ENCODE peak calls at places on chromosomes 11 and 22, in six cellular contexts. U is HepG2; X is stimulated activated CD4-positive, alpha-beta T cell treated with anti-CD3 and anti-CD28 coated beads, Interleukin-12 subunit alpha, Interleukin-12 subunit beta, amount 100 ng/mL, for 48 hours; K is thyroid gland; E is A549; T is EL. N is an unnamed sample.

GRCh38 chr11:101914349-101914736 is 467 bp upstream of the CEP126 start:
- DNase-seq in T (peak; percentile 41), K (no peak), U (no peak), E (no peak), X (no peak), N (no peak)

GRCh38 chr11:129750343-129751292 is 65.0 kb upstream of the TMEM45B start:
- DNase-seq in K (peak; percentile 85), E (peak; percentile 79), X (peak; percentile 74), T (peak; percentile 59), U (peak; percentile 56), N (peak; percentile 53)

GRCh38 chr22:20465759-20466077 is 28.1 kb upstream of the SCARF2 start:
- DNase-seq in X (no peak), U (no peak), K (no peak), E (no peak), T (no peak), N (no peak)

GRCh38 chr11:13114566-13115465 is 105.7 kb downstream of the RASSF10 start:
- DNase-seq in K (peak; percentile 58), E (peak; percentile 63), U (peak; percentile 94), X (no peak), T (peak; percentile 12), N (no peak)

GRCh38 chr11:47105541-47105940 is 71.1 kb downstream of the ARFGAP2 start:
- DNase-seq in K (no peak), T (no peak), X (no peak), E (no peak), U (no peak), N (no peak)

GRCh38 chr11:78350646-78351165 is 66.9 kb downstream of the GAB2 start:
- DNase-seq in U (no peak), E (no peak), T (peak; percentile 37), X (no peak), K (peak; percentile 15), N (no peak)

GRCh38 chr11:122159173-122159701 is 43.2 kb upstream of the BLID start:
- DNase-seq in X (no peak), U (no peak), K (peak; percentile 46), E (peak; percentile 23), T (peak; percentile 78), N (no peak)

GRCh38 chr11:128891410-128891861 is 280 bp downstream of the KCNJ5 start:
- DNase-seq in X (no peak), K (no peak), T (no peak), U (no peak), E (no peak), N (no peak)

GRCh38 chr11:100785148-100785983 is 98.3 kb downstream of the ARHGAP42 start:
- DNase-seq in K (no peak), E (peak; percentile 29), T (no peak), U (peak; percentile 27), X (no peak), N (no peak)

GRCh38 chr11:90434858-90435257 is 212.0 kb upstream of the CHORDC1 start:
- DNase-seq in K (peak; percentile 17), T (no peak), U (peak; percentile 35), E (peak; percentile 30), X (no peak), N (no peak)

GRCh38 chr11:64803846-64804345 is 882 bp upstream of the MAP4K2 start:
- DNase-seq in K (no peak), T (no peak), U (no peak), X (no peak), E (no peak), N (no peak)

GRCh38 chr11:121236115-121237001 is 56.2 kb upstream of the SC5D start:
- DNase-seq in T (peak; percentile 35), X (no peak), K (no peak), E (no peak), U (no peak), N (no peak)

GRCh38 chr11:69360606-69361005 is 66.7 kb downstream of the MYEOV start:
- DNase-seq in K (no peak), T (no peak), E (no peak), X (no peak), U (no peak), N (no peak)

GRCh38 chr11:130650456-130651068 is 202.1 kb downstream of the ADAMTS15 start:
- DNase-seq in X (no peak), E (no peak), T (no peak), K (no peak), U (no peak), N (no peak)

GRCh38 chr11:7019500-7020182 is 505 bp downstream of the ZNF214 start:
- DNase-seq in E (no peak), U (no peak), X (no peak), T (peak; percentile 44), K (peak; percentile 32), N (no peak)

GRCh38 chr11:762421-763072 is 14.7 kb downstream of the GATD1 start:
- DNase-seq in K (no peak), U (no peak), E (peak; percentile 71), X (no peak), T (peak; percentile 96), N (no peak)

GRCh38 chr11:97743205-97743742 is 1277.5 kb upstream of the CNTN5 start:
- DNase-seq in X (no peak), T (no peak), K (no peak), U (no peak), E (peak; percentile 1), N (no peak)

GRCh38 chr11:102313225-102313940 is 3.9 kb upstream of the BIRC3 start:
- DNase-seq in T (no peak), E (peak; percentile 8), U (no peak), X (no peak), K (no peak), N (no peak)

GRCh38 chr11:17263803-17264202 is 12.7 kb upstream of the NUCB2 start:
- DNase-seq in X (no peak), K (no peak), U (no peak), E (no peak), T (peak; percentile 59), N (no peak)

GRCh38 chr22:30830907-30831306 is 136.2 kb downstream of the OSBP2 start:
- DNase-seq in U (no peak), T (peak; percentile 97), K (peak; percentile 36), X (no peak), E (peak; percentile 96), N (no peak)

GRCh38 chr22:44281706-44282637 is 30.8 kb downstream of the SHISAL1 start:
- DNase-seq in T (no peak), K (no peak), E (no peak), X (no peak), U (no peak), N (no peak)

GRCh38 chr11:111229604-111230003 is 15.9 kb upstream of the POU2AF2 start:
- DNase-seq in X (no peak), T (no peak), K (no peak), E (no peak), U (no peak), N (no peak)

GRCh38 chr22:46592390-46592872 is 27.8 kb upstream of the GRAMD4 start:
- DNase-seq in K (peak; percentile 46), T (peak; percentile 71), E (no peak), U (no peak), X (peak; percentile 48), N (peak; percentile 71)

GRCh38 chr11:61310749-61311148 is 15.6 kb upstream of the VWCE start:
- DNase-seq in T (no peak), U (no peak), E (no peak), K (no peak), X (no peak), N (no peak)